ENCODE peak calls at places on chromosomes 2 and 18, in four cellular contexts. F is PC-9, U is PC-3, W is HFF-Myc. E is an unnamed sample.

GRCh38 chr18:12295389-12296086 is 12.5 kb upstream of the TUBB6 start:
- DNase-seq in U (peak), F (no peak), W (no peak), E (no peak)

GRCh38 chr2:152200562-152201465 is 25.3 kb upstream of the STAM2 start:
- DNase-seq in F (peak), W (peak), U (peak), E (no peak)

GRCh38 chr2:148391324-148391723 is 253.2 kb upstream of the EPC2 start:
- DNase-seq in U (peak), F (no peak), W (no peak), E (no peak)

GRCh38 chr2:26942543-26943295 is 27.7 kb upstream of the MAPRE3 start:
- DNase-seq in U (peak), W (peak), F (peak), E (no peak)

GRCh38 chr2:88874063-88874657 is 182.7 kb downstream of the RPIA start:
- DNase-seq in W (peak), F (peak), U (peak), E (peak)

GRCh38 chr2:28193552-28194383 is 198.9 kb upstream of the FOSL2 start:
- DNase-seq in W (peak), F (no peak), U (peak), E (no peak)

GRCh38 chr18:76984193-76985155 is 148.1 kb downstream of the MBP start:
- DNase-seq in U (no peak), W (no peak), F (no peak), E (no peak)

GRCh38 chr2:105754999-105755398 is 10.3 kb downstream of the NCK2 start:
- DNase-seq in F (no peak), U (no peak), W (no peak), E (no peak)

GRCh38 chr2:237064203-237065061 is 21.3 kb upstream of the COPS8 start:
- DNase-seq in U (no peak), W (no peak), F (no peak), E (no peak)

GRCh38 chr2:22737144-22737543 is 647.8 kb upstream of the KLHL29 start:
- DNase-seq in F (no peak), W (no peak), U (no peak), E (no peak)

GRCh38 chr2:149739880-149740265 is 152.3 kb upstream of the MMADHC start:
- DNase-seq in W (no peak), F (no peak), U (no peak), E (no peak)

GRCh38 chr2:228522276-228522675 is 340.8 kb upstream of the SPHKAP start:
- DNase-seq in U (no peak), W (no peak), F (no peak), E (no peak)

GRCh38 chr2:238039985-238040384 is 20.8 kb upstream of the SCLY start:
- DNase-seq in W (no peak), F (no peak), U (no peak), E (no peak)

GRCh38 chr2:197707316-197708213 is 2.4 kb downstream of the MARS2 start:
- DNase-seq in F (no peak), U (peak), W (no peak), E (no peak)
- H3K4me3 ChIP-seq in F (peak), U (peak), W (peak), E (peak)

DNA sequence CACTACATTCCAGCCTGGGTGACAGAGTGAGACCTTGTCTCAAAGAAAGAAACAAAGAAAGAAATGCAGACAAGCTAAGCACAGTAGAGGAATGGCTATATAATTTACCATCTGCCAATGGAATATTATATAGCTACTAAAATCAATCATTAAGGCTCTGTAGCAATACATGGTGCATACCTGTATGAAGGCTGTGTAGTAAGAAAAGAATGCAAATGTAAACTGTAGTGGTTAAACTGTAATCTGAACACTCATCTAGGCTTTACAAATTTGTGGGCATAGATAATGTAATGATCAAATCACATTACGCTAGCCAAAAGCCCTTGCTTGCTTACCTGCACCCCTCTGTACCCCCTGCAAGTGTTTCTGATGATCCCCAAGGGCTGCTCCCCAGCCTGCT is 230.9 kb downstream of the LTBP1 start:
- DNase-seq in F (no peak), U (no peak), W (no peak), E (no peak)
- TF ChIP-seq CTCF in F (no peak), U (no peak), W (no peak), E (no peak)

DNA sequence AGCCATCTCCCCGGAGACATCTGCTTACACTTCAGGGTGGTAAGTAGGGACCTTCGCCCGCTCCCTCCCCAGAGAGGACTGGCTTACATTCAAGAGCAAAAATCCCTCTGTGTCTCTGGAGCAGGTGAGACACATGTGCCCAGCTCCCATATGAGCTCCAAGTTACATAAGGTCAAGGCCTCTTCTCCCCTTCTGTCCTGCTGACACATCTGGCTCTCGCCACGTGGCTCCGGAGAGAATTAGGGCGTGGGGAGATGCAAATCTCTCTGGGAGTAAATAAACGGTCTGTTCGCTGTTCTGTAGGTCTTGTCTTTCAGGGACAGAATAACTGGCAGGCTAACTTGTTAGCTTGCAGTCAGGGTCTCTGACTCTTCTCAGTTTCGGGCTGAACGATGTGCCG is 16.2 kb downstream of the MRO start:
- DNase-seq in F (no peak), W (no peak), U (no peak), E (no peak)
- H3K4me3 ChIP-seq in F (no peak), W (no peak), U (no peak), E (no peak)

GRCh38 chr2:141947715-141948114 is 183.1 kb downstream of the LRP1B start:
- DNase-seq in W (no peak), U (no peak), F (no peak), E (no peak)
- TF ChIP-seq CTCF in W (no peak), U (no peak), F (no peak), E (no peak)

GRCh38 chr2:69582582-69583176 is 60.9 kb downstream of the AAK1 start:
- DNase-seq in W (no peak), F (no peak), U (no peak), E (no peak)
- H3K4me3 ChIP-seq in W (no peak), F (no peak), U (no peak), E (no peak)

E was measured in LNCaP clone FGC.